ENCODE peak calls at places on chromosomes 11 and 22, in four cellular contexts. F, G, W and K are unnamed samples.

GRCh38 chr22:19802881-19803735 is 42.5 kb downstream of the TBX1 start:
- DNase-seq in F (no peak), G (no peak), W (no peak), K (no peak)

GRCh38 chr11:61509058-61510029 is 795 bp downstream of the LRRC10B start:
- DNase-seq in F (no peak), G (peak), W (peak), K (peak)

GRCh38 chr11:16737860-16738197 is 618 bp upstream of the C11orf58 start:
- DNase-seq in F (no peak), G (no peak), W (no peak), K (no peak)

GRCh38 chr11:130175898-130176297 is 16.3 kb downstream of the ST14 start:
- DNase-seq in F (no peak), G (no peak), W (no peak), K (no peak)

GRCh38 chr22:23651676-23652075 is 19.6 kb upstream of the DRICH1 start:
- DNase-seq in F (no peak), G (no peak), W (no peak), K (no peak)

GRCh38 chr22:19607198-19608113 is 83.2 kb upstream of the CLDN5 start:
- DNase-seq in F (no peak), G (no peak), W (no peak), K (no peak)

GRCh38 chr11:1701041-1701807 is 4.2 kb downstream of the KRTAP5-6 start:
- DNase-seq in F (no peak), G (no peak), W (no peak), K (no peak)

GRCh38 chr11:87425943-87426342 is 388.2 kb downstream of the TMEM135 start:
- DNase-seq in F (no peak), G (no peak), W (no peak), K (no peak)

GRCh38 chr11:106959800-106960199 is 58.5 kb downstream of the GUCY1A2 start:
- DNase-seq in F (no peak), G (no peak), W (no peak), K (no peak)

GRCh38 chr11:29255401-29255800 is 761.4 kb downstream of the KCNA4 start:
- DNase-seq in F (no peak), G (no peak), W (no peak), K (no peak)

GRCh38 chr11:73478737-73479347 is 102.6 kb downstream of the RELT start:
- DNase-seq in F (no peak), G (peak), W (no peak), K (no peak)

GRCh38 chr11:66221726-66222236 is 46.7 kb upstream of the RAB1B start:
- DNase-seq in F (peak), G (peak), W (no peak), K (no peak)

GRCh38 chr11:120659076-120659475 is 147.5 kb downstream of the GRIK4 start:
- DNase-seq in F (no peak), G (no peak), W (no peak), K (no peak)

GRCh38 chr22:24153353-24153752 is 27.9 kb upstream of the SUSD2 start:
- DNase-seq in F (no peak), G (no peak), W (no peak), K (no peak)

GRCh38 chr11:121460941-121461514 is 8.3 kb upstream of the SORL1-AS1 start:
- DNase-seq in F (no peak), G (no peak), W (no peak), K (no peak)

GRCh38 chr22:46842606-46843005 is 80.2 kb downstream of the TBC1D22A start:
- DNase-seq in F (no peak), G (no peak), W (no peak), K (no peak)

GRCh38 chr11:17722000-17722643 is 2.8 kb downstream of the MYOD1 start:
- DNase-seq in F (no peak), G (peak), W (no peak), K (no peak)

GRCh38 chr11:6693342-6694228 is 10.4 kb upstream of the MRPL17 start:
- DNase-seq in F (no peak), G (peak), W (no peak), K (no peak)

GRCh38 chr11:69199583-69200295 is 44.0 kb downstream of the SMIM38 start:
- DNase-seq in F (no peak), G (no peak), W (no peak), K (no peak)

GRCh38 chr11:17607572-17608570 is 60.8 kb downstream of the OTOG start:
- DNase-seq in F (no peak), G (no peak), W (no peak), K (no peak)

GRCh38 chr22:36252754-36253522 is at the start of gene APOL1:
- DNase-seq in F (peak), G (peak), W (no peak), K (peak)

GRCh38 chr22:45531944-45532631 is 29.4 kb downstream of the FBLN1 start:
- DNase-seq in F (no peak), G (no peak), W (no peak), K (no peak)

GRCh38 chr11:2704896-2705606 is 5.3 kb upstream of the KCNQ1OT1 start:
- DNase-seq in F (no peak), G (no peak), W (no peak), K (no peak)

GRCh38 chr11:62142921-62143320 is 19.1 kb downstream of the INCENP start:
- DNase-seq in F (no peak), G (no peak), W (no peak), K (no peak)

GRCh38 chr11:1877211-1878133 is 14.2 kb downstream of the PRR33 start:
- DNase-seq in F (no peak), G (no peak), W (no peak), K (no peak)

GRCh38 chr11:13141731-13142724 is 132.9 kb downstream of the RASSF10 start:
- DNase-seq in F (no peak), G (no peak), W (no peak), K (no peak)

GRCh38 chr11:70539360-70540095 is 141.2 kb downstream of the CTTN start:
- DNase-seq in F (no peak), G (no peak), W (no peak), K (no peak)

GRCh38 chr11:14617241-14618027 is 26.2 kb upstream of the PDE3B start:
- DNase-seq in F (no peak), G (no peak), W (no peak), K (no peak)

GRCh38 chr11:68372625-68373024 is 60.2 kb downstream of the LRP5 start:
- DNase-seq in F (no peak), G (no peak), W (no peak), K (no peak)

GRCh38 chr11:46299425-46300067 is 22.1 kb downstream of the CREB3L1 start:
- DNase-seq in F (no peak), G (no peak), W (no peak), K (no peak)

GRCh38 chr22:48396091-48396784 is 1431.4 kb downstream of the BRD1 start:
- DNase-seq in F (no peak), G (no peak), W (no peak), K (no peak)

GRCh38 chr22:36258750-36259619 is 6.1 kb downstream of the APOL1 start:
- DNase-seq in F (no peak), G (peak), W (no peak), K (no peak)

DNA sequence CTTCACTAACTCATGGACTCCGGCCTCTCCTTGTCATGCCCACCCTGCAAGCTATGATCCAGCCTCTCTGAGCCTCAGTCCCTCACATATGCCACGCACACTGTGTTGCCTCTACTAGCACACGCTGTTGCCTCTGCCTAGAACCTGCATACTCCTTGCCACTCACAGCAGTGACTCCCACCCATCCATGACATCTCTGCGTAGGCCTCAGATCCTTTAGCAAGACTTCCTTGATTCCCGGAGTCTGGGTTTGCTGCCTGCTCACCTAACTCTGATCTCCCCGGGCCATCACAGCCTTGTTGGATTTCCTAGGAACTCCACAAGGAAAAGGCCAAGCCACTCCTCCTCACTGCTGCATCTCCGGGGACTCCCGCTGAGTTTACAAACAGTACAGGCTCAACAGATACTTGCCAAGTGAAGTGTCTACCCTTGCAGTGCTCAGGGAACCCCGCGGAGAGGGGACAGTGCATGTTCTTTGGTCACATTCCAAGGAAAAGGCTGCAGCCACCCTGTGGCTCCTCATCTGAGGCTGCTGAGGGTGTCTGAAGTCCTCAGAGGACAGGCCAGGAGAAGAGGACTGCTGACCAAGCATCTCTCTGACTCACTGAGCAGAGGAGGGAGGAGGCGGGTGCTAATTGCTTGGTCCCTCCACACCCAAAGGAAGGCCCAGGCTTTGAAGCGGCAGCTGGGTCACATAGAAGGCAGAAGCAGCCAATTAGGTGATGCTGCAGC is 42.4 kb upstream of the NAV2 start:
- DNase-seq in F (no peak), G (no peak), W (no peak), K (no peak)
- TF ChIP-seq SPI1 in F (no peak), G (no peak), W (no peak), K (no peak)

DNA sequence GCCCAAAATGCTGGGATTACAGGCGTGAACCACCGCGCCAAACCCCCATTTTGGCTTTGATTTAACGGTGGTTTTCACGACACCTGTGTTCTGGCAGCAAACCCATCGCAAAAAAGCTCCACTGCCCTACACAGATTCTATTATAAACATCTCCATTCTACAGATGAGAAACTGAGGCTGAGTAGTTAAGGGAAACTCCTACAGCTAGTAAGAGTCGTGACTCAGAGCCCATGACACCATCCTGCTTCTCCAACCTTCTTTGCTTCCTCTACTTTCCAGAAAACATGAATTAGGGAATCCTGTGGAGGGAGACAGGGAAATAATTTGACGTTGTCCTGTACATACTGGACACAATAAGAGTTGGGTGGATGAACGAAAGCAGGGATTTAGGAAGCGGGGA is 429 bp upstream of the SNX15 start:
- DNase-seq in F (no peak), G (no peak), W (no peak), K (no peak)
- TF ChIP-seq SPI1 in F (no peak), G (no peak), W (no peak), K (no peak)

GRCh38 chr22:50724616-50725015 is 13.4 kb upstream of the ACR start:
- DNase-seq in F (no peak), G (no peak), W (no peak), K (no peak)
- TF ChIP-seq SPI1 in F (no peak), G (no peak), W (no peak), K (no peak)

DNA sequence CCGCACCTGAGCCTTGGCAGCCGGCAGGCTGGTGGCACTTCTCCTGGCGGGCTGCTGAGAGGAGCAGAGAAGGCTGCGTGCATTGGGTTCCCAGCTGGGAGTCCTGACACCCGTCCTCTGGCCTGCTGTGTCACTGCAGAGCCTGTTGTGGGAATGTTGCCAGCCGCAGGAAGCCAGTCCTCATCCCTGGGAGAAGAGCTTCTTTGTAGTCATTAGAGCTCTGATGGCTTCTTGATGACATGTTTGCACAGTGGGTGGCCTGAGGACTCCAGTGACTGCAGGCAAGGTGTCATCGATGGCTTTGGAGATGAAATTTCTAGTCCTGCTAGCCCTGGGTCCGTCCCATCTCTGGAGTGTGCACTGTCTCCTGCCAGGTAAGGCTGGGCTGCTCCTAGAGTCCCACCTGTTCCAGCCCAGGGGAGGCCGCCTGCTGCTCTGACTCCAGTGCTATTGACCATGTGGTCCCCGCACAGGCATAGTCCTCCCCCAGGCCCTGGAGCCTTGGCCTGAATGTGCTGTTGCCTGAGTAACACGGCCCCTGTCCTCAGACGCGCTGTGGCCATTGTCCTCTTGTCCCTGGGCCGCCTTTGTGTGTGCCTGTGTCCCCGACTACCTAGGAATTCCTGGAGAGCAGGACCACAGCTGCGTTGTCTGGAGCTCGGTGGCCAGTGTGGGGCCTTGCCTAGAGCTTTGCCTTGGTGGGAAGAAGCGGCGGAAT is 129.2 kb downstream of the CACNA1I start:
- DNase-seq in F (no peak), G (no peak), W (no peak), K (no peak)
- TF ChIP-seq SPI1 in F (no peak), G (no peak), W (no peak), K (no peak)

DNA sequence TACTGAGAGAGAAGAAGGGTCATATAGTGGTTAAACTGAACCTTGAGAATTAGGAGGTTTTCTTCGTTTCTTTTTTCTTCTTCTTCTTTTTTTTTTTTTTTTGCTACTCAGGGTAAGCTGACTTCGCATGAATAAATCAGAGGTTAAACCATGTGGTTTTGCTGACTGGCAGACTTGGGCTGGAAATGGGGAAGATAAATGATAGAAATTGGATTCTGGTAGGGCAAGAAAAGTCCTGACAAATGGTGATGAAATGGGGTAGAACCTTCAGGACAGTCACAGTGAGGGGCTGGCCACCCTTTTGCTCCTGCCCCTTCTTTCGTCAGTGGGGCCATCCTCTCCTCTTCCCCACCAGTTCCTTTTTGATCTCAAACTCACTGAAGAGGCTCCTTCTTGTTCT is 1.6 kb upstream of the SWAP70 start:
- DNase-seq in F (no peak), G (no peak), W (no peak), K (peak)
- TF ChIP-seq SPI1 in F (no peak), G (no peak), W (peak), K (no peak)

GRCh38 chr11:132055296-132055695 is 684.9 kb downstream of the NTM start:
- DNase-seq in F (no peak), G (no peak), W (no peak), K (no peak)

GRCh38 chr11:132051704-132052103 is 681.3 kb downstream of the NTM start:
- DNase-seq in F (no peak), G (no peak), W (no peak), K (no peak)

GRCh38 chr11:132056689-132057088 is 686.3 kb downstream of the NTM start:
- DNase-seq in F (no peak), G (no peak), W (no peak), K (no peak)

GRCh38 chr11:132052904-132053303 is 682.5 kb downstream of the NTM start:
- DNase-seq in F (no peak), G (no peak), W (no peak), K (no peak)

GRCh38 chr11:132054822-132055221 is 684.4 kb downstream of the NTM start:
- DNase-seq in F (no peak), G (no peak), W (no peak), K (no peak)
- TF ChIP-seq SPI1 in F (no peak), G (no peak), W (no peak), K (no peak)

GRCh38 chr11:27528711-27529110 is 22.1 kb upstream of the LIN7C start:
- DNase-seq in F (no peak), G (no peak), W (no peak), K (no peak)

GRCh38 chr11:27535103-27535502 is 28.5 kb upstream of the LIN7C start:
- DNase-seq in F (no peak), G (no peak), W (no peak), K (no peak)

GRCh38 chr11:27532652-27533325 is 26.2 kb upstream of the LIN7C start:
- DNase-seq in F (no peak), G (no peak), W (no peak), K (no peak)
- TF ChIP-seq SPI1 in F (no peak), G (no peak), W (no peak), K (no peak)

GRCh38 chr11:110249066-110249465 is 47.3 kb downstream of the RDX start:
- DNase-seq in F (no peak), G (no peak), W (no peak), K (no peak)
- TF ChIP-seq SPI1 in F (no peak), G (no peak), W (no peak), K (no peak)